ENCODE peak calls at places on chromosomes 4 and X, in four cellular contexts. F, O, M and C are unnamed samples.

GRCh38 chr4:180665481-180665880 is 1577.7 kb upstream of the TENM3 start:
- DNase-seq in F (no peak), O (no peak), M (no peak), C (no peak)

GRCh38 chr4:180827193-180827592 is 1416.0 kb upstream of the TENM3 start:
- DNase-seq in F (peak; percentile 19), O (no peak), M (no peak), C (no peak)

GRCh38 chr4:145299380-145300076 is 119.1 kb upstream of the OTUD4 start:
- DNase-seq in F (peak; percentile 63), O (no peak), M (no peak), C (peak; percentile 94)

GRCh38 chr4:19930742-19931141 is 321.0 kb upstream of the SLIT2 start:
- DNase-seq in F (no peak), O (no peak), M (no peak), C (no peak)

GRCh38 chr4:146916479-146917076 is 29.1 kb downstream of the TTC29 start:
- DNase-seq in F (peak; percentile 13), O (peak; percentile 22), M (no peak), C (peak; percentile 42)

GRCh38 chr4:2243682-2244380 is 1.9 kb upstream of the HAUS3 start:
- DNase-seq in F (peak; percentile 57), O (no peak), M (peak; percentile 67), C (peak; percentile 45)

GRCh38 chr4:105473340-105474109 is at the start of gene PPA2:
- DNase-seq in F (peak; percentile 89), O (peak; percentile 73), M (peak; percentile 91), C (peak; percentile 87)

GRCh38 chr4:182802621-182803020 is 114.6 kb downstream of the DCTD start:
- DNase-seq in F (no peak), O (no peak), M (no peak), C (no peak)

GRCh38 chr4:92529510-92529909 is 225.7 kb downstream of the GRID2 start:
- DNase-seq in F (no peak), O (no peak), M (no peak), C (no peak)

GRCh38 chrX:47608130-47608810 is 11.4 kb downstream of the SYN1 start:
- DNase-seq in F (no peak), O (no peak), M (no peak), C (no peak)

GRCh38 chr4:105520819-105521790 is 31.3 kb upstream of the ARHGEF38 start:
- DNase-seq in F (peak; percentile 49), O (peak; percentile 60), M (peak; percentile 20), C (peak; percentile 48)

GRCh38 chr4:163988921-163989320 is 494.4 kb downstream of the TMA16 start:
- DNase-seq in F (no peak), O (no peak), M (no peak), C (no peak)

GRCh38 chr4:169774466-169775445 is 17.0 kb upstream of the HPF1 start:
- DNase-seq in F (no peak), O (peak; percentile 53), M (no peak), C (peak; percentile 23)

GRCh38 chr4:106208481-106209460 is 107.2 kb downstream of the TBCK start:
- DNase-seq in F (no peak), O (no peak), M (no peak), C (no peak)

GRCh38 chr4:7190668-7191545 is 1.4 kb upstream of the SORCS2 start:
- DNase-seq in F (no peak), O (no peak), M (no peak), C (no peak)

GRCh38 chrX:107935664-107936433 is 46.3 kb downstream of the TEX13B start:
- DNase-seq in F (no peak), O (no peak), M (no peak), C (peak; percentile 1)

GRCh38 chr4:52249583-52249982 is 198.5 kb downstream of the SPATA18 start:
- DNase-seq in F (no peak), O (no peak), M (no peak), C (no peak)

GRCh38 chrX:24412637-24413363 is 52.3 kb upstream of the PDK3 start:
- DNase-seq in F (no peak), O (no peak), M (no peak), C (no peak)

GRCh38 chrX:32118832-32119231 is 1047.0 kb upstream of the FTHL17 start:
- DNase-seq in F (no peak), O (no peak), M (no peak), C (no peak)

DNA sequence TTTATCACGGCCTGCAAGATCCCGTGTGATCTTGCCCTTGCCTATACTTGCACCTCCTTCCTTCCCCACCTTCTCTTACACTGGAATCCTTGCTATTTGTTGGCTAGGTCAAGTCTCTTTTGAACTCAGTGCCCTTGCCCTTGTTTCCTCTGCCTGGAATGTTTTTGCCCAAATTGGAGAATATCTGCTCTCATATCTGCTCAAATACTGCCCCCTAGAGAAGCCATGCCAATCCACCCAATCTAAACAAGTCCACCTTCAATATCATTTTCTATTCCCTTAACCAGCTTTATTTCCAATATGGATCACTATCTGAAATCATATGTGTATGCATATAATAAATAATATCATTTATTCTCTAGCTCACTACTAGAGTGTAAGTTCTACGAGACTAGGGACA is 1044.2 kb upstream of the FTHL17 start:
- DNase-seq in F (no peak), O (no peak), M (no peak), C (no peak)
- TF ChIP-seq CTCF in F (no peak), O (peak; percentile 14), M (no peak), C (no peak)

GRCh38 chr4:90799895-90800294 is 672.7 kb downstream of the CCSER1 start:
- DNase-seq in F (no peak), O (no peak), M (no peak), C (no peak)
- TF ChIP-seq CTCF in F (no peak), O (no peak), M (no peak), C (no peak)

GRCh38 chr4:151129801-151130200 is 30.4 kb downstream of the RPS3A start:
- DNase-seq in F (no peak), O (no peak), M (no peak), C (no peak)
- TF ChIP-seq CTCF in F (no peak), O (no peak), M (no peak), C (no peak)

GRCh38 chr4:140640150-140640748 is 71.5 kb upstream of the UCP1 start:
- DNase-seq in F (no peak), O (no peak), M (no peak), C (no peak)

GRCh38 chr4:140642674-140643437 is 74.1 kb upstream of the UCP1 start:
- DNase-seq in F (no peak), O (no peak), M (no peak), C (no peak)

GRCh38 chr4:140643571-140644055 is 74.9 kb upstream of the UCP1 start:
- DNase-seq in F (no peak), O (no peak), M (no peak), C (no peak)

GRCh38 chr4:140641105-140641555 is 72.4 kb upstream of the UCP1 start:
- DNase-seq in F (no peak), O (no peak), M (no peak), C (no peak)

DNA sequence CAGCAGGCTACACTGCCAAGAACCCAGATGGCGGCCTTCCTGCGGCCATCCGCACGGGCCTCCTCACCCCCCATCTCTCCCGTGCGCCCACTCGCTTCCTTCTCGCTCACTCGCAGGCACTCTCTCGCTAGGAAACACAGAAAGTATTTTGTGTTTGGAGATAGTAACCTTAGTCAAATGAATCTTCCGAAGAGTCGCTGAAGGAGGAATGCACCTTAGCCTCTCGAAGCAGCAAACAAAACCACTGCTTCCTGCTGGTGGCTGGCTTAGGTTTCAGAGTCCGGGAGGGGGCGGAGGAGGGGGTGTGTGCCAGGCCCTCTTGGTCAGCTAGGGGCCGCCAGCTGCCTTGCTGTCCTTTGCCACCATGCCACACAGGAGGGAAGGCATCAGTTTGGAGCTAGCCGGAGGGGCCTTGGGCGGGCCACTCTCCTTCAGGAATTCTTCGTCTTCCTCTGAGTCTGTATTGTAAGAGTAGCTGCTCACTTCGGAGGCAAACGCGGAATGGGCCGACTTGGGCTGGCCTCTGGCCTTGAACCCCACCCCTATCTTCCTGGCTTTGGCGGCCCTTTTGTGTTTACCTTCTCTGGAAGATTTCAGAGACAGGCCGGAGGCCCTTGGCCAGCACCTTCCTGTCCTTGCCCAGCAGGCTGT is 73.2 kb upstream of the UCP1 start:
- DNase-seq in F (no peak), O (no peak), M (no peak), C (no peak)
- TF ChIP-seq CTCF in F (no peak), O (no peak), M (no peak), C (no peak)

DNA sequence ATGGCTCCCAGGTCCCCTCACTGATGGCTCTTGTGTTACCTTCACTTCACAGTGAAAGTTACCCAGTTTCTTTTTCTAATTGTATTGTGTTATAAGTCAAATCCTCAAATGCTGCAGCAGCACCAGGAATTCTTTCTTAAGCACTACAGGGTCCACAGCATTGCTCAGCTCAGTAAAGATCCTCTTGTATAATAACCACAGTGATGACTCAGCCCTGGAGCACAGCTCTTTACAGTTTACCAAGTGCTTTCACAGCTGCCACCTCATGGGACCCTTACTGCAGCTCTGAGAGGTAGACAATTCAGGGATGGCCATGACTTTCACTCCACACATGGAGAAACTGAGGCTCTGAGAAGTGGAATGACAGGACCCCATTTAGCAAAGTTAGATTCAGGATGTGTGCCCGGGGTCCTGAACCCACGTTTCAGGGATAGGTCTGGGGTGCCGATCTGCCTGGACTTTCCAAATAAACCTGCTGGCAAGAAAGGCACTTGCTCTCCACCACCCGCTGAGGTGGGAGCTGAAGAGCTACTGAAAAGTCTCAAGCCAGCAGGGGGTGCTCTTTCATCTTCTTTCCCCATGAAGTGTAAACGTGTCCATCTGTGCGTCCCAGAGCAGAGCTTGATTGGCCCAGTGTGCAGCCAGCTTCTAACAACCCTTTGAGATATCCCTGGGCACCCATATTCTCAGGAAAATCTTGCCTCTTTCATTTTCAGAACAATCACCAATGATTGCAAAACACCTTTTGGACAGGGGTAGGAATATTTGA is 35.7 kb upstream of the GABRQ start:
- DNase-seq in F (no peak), O (peak; percentile 2), M (no peak), C (peak; percentile 23)
- TF ChIP-seq CTCF in F (no peak), O (no peak), M (no peak), C (no peak)

GRCh38 chr4:160880186-160880585 is 1283.6 kb downstream of the FSTL5 start:
- DNase-seq in F (no peak), O (no peak), M (no peak), C (no peak)

GRCh38 chr4:160872491-160872890 is 1291.3 kb downstream of the FSTL5 start:
- DNase-seq in F (no peak), O (no peak), M (no peak), C (no peak)

DNA sequence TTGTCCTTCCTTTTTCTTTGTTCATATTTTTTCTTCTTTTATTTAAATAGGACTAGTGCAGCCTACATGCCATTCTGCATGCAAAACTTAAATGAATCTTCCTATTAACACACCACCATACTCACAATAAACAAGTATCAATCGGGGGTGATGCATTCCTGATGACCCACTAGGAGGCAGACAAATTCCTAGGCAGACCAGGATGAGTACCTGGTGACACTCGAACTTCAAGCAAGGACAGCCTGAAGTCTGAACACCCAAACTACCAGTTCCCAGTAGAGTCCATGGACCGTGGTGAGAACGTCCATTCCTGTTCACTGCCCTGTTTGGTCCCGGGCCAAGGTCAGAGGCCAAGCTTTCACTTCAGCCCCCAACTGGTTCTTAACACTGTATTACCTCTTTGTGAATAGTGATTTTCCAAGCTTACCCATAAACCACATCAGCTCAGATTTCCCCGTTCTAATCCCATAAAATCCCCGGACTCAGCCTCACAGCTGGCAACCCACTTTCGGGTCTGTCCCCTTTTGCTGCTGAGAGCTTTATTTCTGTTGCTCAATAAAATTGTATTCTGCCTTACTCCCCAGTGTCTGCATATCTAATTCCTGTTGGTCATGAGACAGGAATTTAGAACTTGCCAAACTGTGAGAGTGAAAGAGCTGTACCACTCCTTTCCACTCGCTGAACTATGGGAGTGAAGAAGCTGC is 1286.6 kb downstream of the FSTL5 start:
- DNase-seq in F (no peak), O (no peak), M (no peak), C (no peak)
- TF ChIP-seq CTCF in F (no peak), O (no peak), M (no peak), C (no peak)